ENCODE peak calls at places on chromosomes 7 and 10, in six cellular contexts. J is heart left ventricle; V is CD4-positive, alpha-beta T cell; S is fibroblast of the conjunctiva; W is stimulated activated CD8-positive, alpha-beta memory T cell treated with anti-CD3 and anti-CD28 coated beads, Interleukin-15, amount 100 ng/mL, for 24 hours; L is HEK293T. T is an unnamed sample.

GRCh38 chr10:95388539-95388938 is 97.7 kb upstream of the PDLIM1 start:
- DNase-seq in V (no peak), S (no peak), W (no peak), L (no peak), J (no peak), T (no peak)

GRCh38 chr7:130849604-130850003 is 115.6 kb upstream of the KLF14 start:
- DNase-seq in V (no peak), J (no peak), S (no peak), L (no peak), W (no peak), T (no peak)

GRCh38 chr7:135964791-135965190 is 12.4 kb downstream of the MTPN start:
- DNase-seq in W (no peak), S (no peak), L (no peak), V (no peak), J (no peak), T (no peak)

GRCh38 chr7:98755138-98755898 is 114.5 kb downstream of the TMEM130 start:
- DNase-seq in W (no peak), S (no peak), L (no peak), J (peak), V (no peak), T (no peak)

GRCh38 chr10:80356563-80356999 is at the start of the genes DYDC1 and DYDC2:
- DNase-seq in V (peak), L (no peak), W (no peak), J (peak), S (no peak), T (peak)

GRCh38 chr10:6069101-6069931 is 7.1 kb upstream of the IL2RA start:
- DNase-seq in W (no peak), L (no peak), S (no peak), V (no peak), J (no peak), T (no peak)

GRCh38 chr7:2487586-2488271 is 11.5 kb upstream of the GRIFIN start:
- DNase-seq in W (no peak), J (peak), S (no peak), V (no peak), L (no peak), T (no peak)

GRCh38 chr10:1400129-1400865 is 337.0 kb downstream of the ADARB2 start:
- DNase-seq in W (no peak), S (no peak), J (no peak), V (no peak), L (no peak), T (no peak)

GRCh38 chr10:114708717-114709352 is 50.8 kb upstream of the ABLIM1 start:
- DNase-seq in J (no peak), S (no peak), W (no peak), V (no peak), L (no peak), T (no peak)

GRCh38 chr7:7761340-7761973 is 43.0 kb upstream of the RPA3 start:
- DNase-seq in J (no peak), W (no peak), S (peak), V (no peak), L (no peak), T (peak)

GRCh38 chr10:106540606-106541005 is 623.9 kb downstream of the SORCS1 start:
- DNase-seq in V (no peak), L (no peak), J (no peak), S (no peak), W (no peak), T (no peak)

GRCh38 chr10:73873843-73874215 is 526 bp downstream of the CAMK2G start:
- DNase-seq in V (no peak), L (peak), S (no peak), J (no peak), W (no peak), T (no peak)

GRCh38 chr7:50474382-50475155 is 24.4 kb upstream of the FIGNL1 start:
- DNase-seq in L (no peak), W (no peak), V (no peak), S (no peak), J (no peak), T (no peak)

GRCh38 chr7:670501-671390 is 55.8 kb upstream of the DNAAF5 start:
- DNase-seq in L (no peak), S (no peak), J (no peak), W (no peak), V (no peak), T (no peak)

GRCh38 chr7:127897704-127898454 is 133.4 kb downstream of the LRRC4 start:
- DNase-seq in V (no peak), J (no peak), S (no peak), L (no peak), W (no peak), T (no peak)

GRCh38 chr10:124315599-124316270 is 103.0 kb downstream of the OAT start:
- DNase-seq in J (no peak), V (no peak), W (no peak), L (no peak), S (no peak), T (no peak)

GRCh38 chr10:48634198-48634983 is 29.5 kb upstream of the ARHGAP22 start:
- DNase-seq in W (no peak), L (no peak), V (no peak), J (peak), S (peak), T (peak)

T was measured in GM04504.